ENCODE peak calls at places on chromosomes 3 and 15, in eight cellular contexts. I is Caki2; D is ACHN; H is stimulated activated CD4-positive, alpha-beta T cell treated with anti-CD3 and anti-CD28 coated beads, Interleukin-1b, Interleukin-23, amount 100 ng/mL, for 24 hours; B is stimulated activated CD8-positive, alpha-beta memory T cell treated with anti-CD3 and anti-CD28 coated beads, Interleukin-7, amount 100 ng/mL, for 24 hours; J is hypothalamus; N is stimulated activated effector memory CD8-positive, alpha-beta T cell treated with anti-CD3 and anti-CD28 coated beads, Interleukin-12 subunit alpha, Interleukin-12 subunit beta, amount 100 ng/mL, for 72 hours; Y is DMS153. Z is an unnamed sample.

GRCh38 chr3:110902453-110903085 is 169.0 kb upstream of the NECTIN3 start:
- DNase-seq in J (no peak), I (no peak), D (no peak), B (no peak), N (no peak), Y (no peak), H (no peak), Z (no peak)

GRCh38 chr3:27591811-27592210 is 107.6 kb upstream of the SLC4A7 start:
- DNase-seq in N (no peak), B (no peak), I (no peak), H (no peak), Y (no peak), J (no peak), D (no peak), Z (no peak)

GRCh38 chr15:66702770-66703539 is 919 bp downstream of the SMAD6 start:
- DNase-seq in Y (no peak), N (peak; percentile 10), D (no peak), J (no peak), I (no peak), B (no peak), H (no peak), Z (no peak)

GRCh38 chr3:64859625-64860590 is 172.1 kb upstream of the ADAMTS9 start:
- DNase-seq in B (no peak), Y (no peak), J (no peak), N (no peak), I (no peak), D (no peak), H (no peak), Z (peak; percentile 56)

GRCh38 chr3:129485681-129486056 is 42.8 kb upstream of the RHO start:
- DNase-seq in H (no peak), I (no peak), Y (no peak), B (no peak), J (peak; percentile 8), D (no peak), N (no peak), Z (peak; percentile 96)

GRCh38 chr15:86002444-86002843 is 77.2 kb upstream of the AGBL1 start:
- DNase-seq in B (no peak), I (no peak), H (no peak), D (no peak), N (no peak), J (no peak), Y (no peak), Z (no peak)

GRCh38 chr3:146092230-146092629 is 68.8 kb downstream of the PLOD2 start:
- DNase-seq in Y (no peak), D (no peak), J (no peak), H (no peak), N (no peak), B (no peak), I (peak; percentile 57), Z (no peak)

GRCh38 chr3:194485876-194486539 is 794 bp downstream of the ATP13A3 start:
- DNase-seq in H (peak; percentile 34), D (peak; percentile 51), I (peak; percentile 33), B (peak; percentile 31), N (peak; percentile 46), J (no peak), Y (no peak), Z (no peak)

GRCh38 chr3:4222574-4222973 is 80.6 kb upstream of the SETMAR start:
- DNase-seq in B (no peak), N (no peak), D (no peak), Y (no peak), I (no peak), J (no peak), H (no peak), Z (peak; percentile 31)

GRCh38 chr3:172513488-172513887 is 9.7 kb downstream of the TNFSF10 start:
- DNase-seq in H (no peak), N (no peak), B (no peak), J (no peak), I (no peak), D (no peak), Y (no peak), Z (peak; percentile 84)

GRCh38 chr3:133444071-133444774 is 44.4 kb downstream of the BFSP2 start:
- DNase-seq in N (no peak), Y (peak; percentile 91), B (no peak), D (no peak), J (no peak), H (no peak), I (peak; percentile 56), Z (peak; percentile 61)

GRCh38 chr3:100850721-100851120 is 141.4 kb downstream of the TFG start:
- DNase-seq in D (no peak), B (no peak), J (no peak), Y (no peak), N (no peak), I (no peak), H (no peak), Z (no peak)

GRCh38 chr3:97823503-97824004 is 1.7 kb downstream of the CRYBG3 start:
- DNase-seq in N (no peak), D (no peak), H (no peak), J (no peak), B (no peak), Y (no peak), I (no peak), Z (no peak)

GRCh38 chr15:69163124-69163669 is 2.8 kb downstream of the GLCE start:
- DNase-seq in B (no peak), Y (no peak), H (no peak), I (no peak), J (no peak), D (no peak), N (no peak), Z (no peak)

GRCh38 chr15:88615303-88616107 is 5.6 kb upstream of the AEN start:
- DNase-seq in Y (no peak), N (no peak), D (no peak), I (no peak), J (no peak), H (no peak), B (no peak), Z (no peak)

GRCh38 chr3:16437640-16438039 is 75.9 kb downstream of the RFTN1 start:
- DNase-seq in Y (no peak), N (no peak), J (no peak), I (no peak), H (no peak), D (no peak), B (no peak), Z (no peak)

GRCh38 chr3:11350374-11350773 is 78.2 kb downstream of the ATG7 start:
- DNase-seq in B (no peak), I (peak; percentile 6), Y (no peak), H (no peak), J (no peak), N (no peak), D (no peak), Z (no peak)

GRCh38 chr3:12785096-12785495 is 11.4 kb upstream of the CAND2 start:
- DNase-seq in D (no peak), Y (no peak), B (no peak), N (no peak), H (no peak), J (no peak), I (no peak), Z (no peak)

GRCh38 chr15:39670687-39671086 is 89.8 kb downstream of the THBS1 start:
- DNase-seq in B (no peak), N (no peak), Y (no peak), D (no peak), H (no peak), J (no peak), I (peak; percentile 34), Z (no peak)

GRCh38 chr3:48739955-48740823 is 23.2 kb upstream of the IP6K2 start:
- DNase-seq in I (peak; percentile 52), J (peak; percentile 76), Y (peak; percentile 15), B (peak; percentile 12), N (peak; percentile 35), H (peak; percentile 15), D (peak; percentile 74), Z (peak; percentile 59)

GRCh38 chr15:77871838-77872371 is 205.6 kb downstream of the TBC1D2B start:
- DNase-seq in Y (no peak), D (no peak), I (no peak), N (no peak), J (no peak), B (no peak), H (no peak), Z (no peak)

GRCh38 chr15:67840747-67841634 is 1.1 kb upstream of the RNU6-1 start:
- DNase-seq in H (no peak), N (no peak), J (peak; percentile 13), Y (no peak), I (peak; percentile 52), D (no peak), B (no peak), Z (peak; percentile 23)

GRCh38 chr3:131597816-131598215 is 95.0 kb upstream of the MRPL3 start:
- DNase-seq in D (no peak), I (peak; percentile 41), J (no peak), Y (no peak), N (no peak), B (no peak), H (no peak), Z (no peak)

GRCh38 chr15:63905558-63906265 is 72.0 kb upstream of the HERC1 start:
- DNase-seq in N (no peak), B (no peak), H (no peak), J (no peak), I (no peak), D (no peak), Y (no peak), Z (no peak)

Z was measured in H4.